ENCODE peak calls at places on chromosomes 7 and 10, in nine cellular contexts. One of them, this sample, is unnamed.

GRCh38 chr10:71868192-71868697 is 17.2 kb upstream of the PSAP start:
- DNase-seq in GM06990: no peak
- DNase-seq in HCT116: no peak
- DNase-seq in tibial artery: peak; percentile 80
- DNase-seq in astrocyte of the cerebellum: peak; percentile 48
- DNase-seq in foreskin keratinocyte: peak; percentile 56
- DNase-seq in HFFc6: peak; percentile 56
- DNase-seq in MCF 10A: peak; percentile 91
- DNase-seq in astrocyte of the spinal cord: peak; percentile 85
- DNase-seq in this sample: no peak

GRCh38 chr10:89549510-89549909 is 14.1 kb upstream of the SLC16A12 start:
- DNase-seq in GM06990: no peak
- DNase-seq in HCT116: no peak
- DNase-seq in tibial artery: no peak
- DNase-seq in astrocyte of the cerebellum: no peak
- DNase-seq in foreskin keratinocyte: no peak
- DNase-seq in HFFc6: no peak
- DNase-seq in MCF 10A: peak; percentile 22
- DNase-seq in astrocyte of the spinal cord: no peak
- DNase-seq in this sample: no peak

GRCh38 chr10:78980354-78980753 is 88.4 kb upstream of the ZMIZ1 start:
- DNase-seq in GM06990: no peak
- DNase-seq in HCT116: no peak
- DNase-seq in tibial artery: no peak
- DNase-seq in astrocyte of the cerebellum: no peak
- DNase-seq in foreskin keratinocyte: no peak
- DNase-seq in HFFc6: no peak
- DNase-seq in MCF 10A: no peak
- DNase-seq in astrocyte of the spinal cord: no peak
- DNase-seq in this sample: no peak

GRCh38 chr10:62554632-62555199 is 180.5 kb downstream of the ZNF365 start:
- DNase-seq in GM06990: no peak
- DNase-seq in HCT116: peak; percentile 8
- DNase-seq in tibial artery: no peak
- DNase-seq in astrocyte of the cerebellum: no peak
- DNase-seq in foreskin keratinocyte: peak; percentile 16
- DNase-seq in HFFc6: peak; percentile 58
- DNase-seq in MCF 10A: peak; percentile 53
- DNase-seq in astrocyte of the spinal cord: peak; percentile 56
- DNase-seq in this sample: peak; percentile 27

GRCh38 chr7:28472332-28472731 is 60.0 kb downstream of the CREB5 start:
- DNase-seq in GM06990: no peak
- DNase-seq in HCT116: no peak
- DNase-seq in tibial artery: no peak
- DNase-seq in astrocyte of the cerebellum: no peak
- DNase-seq in foreskin keratinocyte: no peak
- DNase-seq in HFFc6: no peak
- DNase-seq in MCF 10A: no peak
- DNase-seq in astrocyte of the spinal cord: no peak
- DNase-seq in this sample: no peak

GRCh38 chr10:16545126-16545736 is 23.6 kb upstream of the C1QL3 start:
- DNase-seq in GM06990: no peak
- DNase-seq in HCT116: peak; percentile 6
- DNase-seq in tibial artery: no peak
- DNase-seq in astrocyte of the cerebellum: no peak
- DNase-seq in foreskin keratinocyte: no peak
- DNase-seq in HFFc6: peak; percentile 2
- DNase-seq in MCF 10A: peak; percentile 48
- DNase-seq in astrocyte of the spinal cord: peak; percentile 16
- DNase-seq in this sample: peak; percentile 5

GRCh38 chr10:59702347-59702746 is 7.3 kb downstream of the SLC16A9 start:
- DNase-seq in GM06990: no peak
- DNase-seq in HCT116: no peak
- DNase-seq in tibial artery: no peak
- DNase-seq in astrocyte of the cerebellum: no peak
- DNase-seq in foreskin keratinocyte: no peak
- DNase-seq in HFFc6: no peak
- DNase-seq in MCF 10A: no peak
- DNase-seq in astrocyte of the spinal cord: no peak
- DNase-seq in this sample: no peak

GRCh38 chr10:72334832-72335393 is 19.8 kb downstream of the DNAJB12 start:
- DNase-seq in GM06990: peak; percentile 91
- DNase-seq in HCT116: no peak
- DNase-seq in tibial artery: peak; percentile 98
- DNase-seq in astrocyte of the cerebellum: peak; percentile 99
- DNase-seq in foreskin keratinocyte: no peak
- DNase-seq in HFFc6: peak; percentile 22
- DNase-seq in MCF 10A: peak; percentile 100
- DNase-seq in astrocyte of the spinal cord: peak; percentile 100
- DNase-seq in this sample: no peak

GRCh38 chr7:50799873-50800272 is 17.2 kb upstream of the GRB10 start:
- DNase-seq in GM06990: no peak
- DNase-seq in HCT116: no peak
- DNase-seq in tibial artery: peak; percentile 27
- DNase-seq in astrocyte of the cerebellum: no peak
- DNase-seq in foreskin keratinocyte: no peak
- DNase-seq in HFFc6: no peak
- DNase-seq in MCF 10A: no peak
- DNase-seq in astrocyte of the spinal cord: no peak
- DNase-seq in this sample: no peak

GRCh38 chr7:50803359-50804337 is 21.0 kb upstream of the GRB10 start:
- DNase-seq in GM06990: no peak
- DNase-seq in HCT116: no peak
- DNase-seq in tibial artery: no peak
- DNase-seq in astrocyte of the cerebellum: no peak
- DNase-seq in foreskin keratinocyte: peak; percentile 32
- DNase-seq in HFFc6: peak; percentile 27
- DNase-seq in MCF 10A: peak; percentile 60
- DNase-seq in astrocyte of the spinal cord: no peak
- DNase-seq in this sample: no peak

GRCh38 chr7:50798126-50798525 is 15.4 kb upstream of the GRB10 start:
- DNase-seq in GM06990: no peak
- DNase-seq in HCT116: no peak
- DNase-seq in tibial artery: no peak
- DNase-seq in astrocyte of the cerebellum: no peak
- DNase-seq in foreskin keratinocyte: no peak
- DNase-seq in HFFc6: no peak
- DNase-seq in MCF 10A: no peak
- DNase-seq in astrocyte of the spinal cord: no peak
- DNase-seq in this sample: no peak

GRCh38 chr7:50805425-50806130 is 22.9 kb upstream of the GRB10 start:
- DNase-seq in GM06990: no peak
- DNase-seq in HCT116: no peak
- DNase-seq in tibial artery: no peak
- DNase-seq in astrocyte of the cerebellum: no peak
- DNase-seq in foreskin keratinocyte: no peak
- DNase-seq in HFFc6: no peak
- DNase-seq in MCF 10A: peak; percentile 50
- DNase-seq in astrocyte of the spinal cord: no peak
- DNase-seq in this sample: no peak

DNA sequence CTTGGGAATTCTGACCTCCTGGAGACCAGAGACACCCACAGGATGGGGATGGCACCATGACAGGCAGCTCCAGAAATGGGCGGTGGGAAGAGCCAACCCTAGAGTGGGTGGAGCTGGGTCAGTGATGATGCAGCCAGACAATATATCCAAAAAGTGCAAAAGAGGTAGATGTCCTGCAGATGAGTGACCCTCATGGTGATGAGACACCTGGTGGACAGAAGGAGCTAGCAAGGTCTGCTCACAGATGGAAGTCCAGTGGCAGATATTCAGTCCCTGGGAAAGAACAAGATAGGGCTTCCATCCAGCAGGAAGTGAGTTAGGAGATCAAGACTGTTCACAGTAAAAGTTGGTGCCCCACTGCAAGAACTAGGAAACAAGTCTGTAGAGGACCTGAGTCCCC is 19.2 kb upstream of the GRB10 start:
- DNase-seq in GM06990: no peak
- DNase-seq in HCT116: no peak
- DNase-seq in tibial artery: peak; percentile 44
- DNase-seq in astrocyte of the cerebellum: no peak
- DNase-seq in foreskin keratinocyte: no peak
- DNase-seq in HFFc6: no peak
- DNase-seq in MCF 10A: no peak
- DNase-seq in astrocyte of the spinal cord: no peak
- DNase-seq in this sample: no peak
- TF ChIP-seq CTCF in GM06990: no peak
- TF ChIP-seq CTCF in HCT116: peak; percentile 34
- TF ChIP-seq CTCF in tibial artery: no peak
- TF ChIP-seq CTCF in astrocyte of the cerebellum: peak; percentile 16
- TF ChIP-seq CTCF in foreskin keratinocyte: no peak
- TF ChIP-seq CTCF in HFFc6: peak; percentile 41
- TF ChIP-seq CTCF in MCF 10A: no peak
- TF ChIP-seq CTCF in astrocyte of the spinal cord: no peak
- TF ChIP-seq CTCF in this sample: no peak

DNA sequence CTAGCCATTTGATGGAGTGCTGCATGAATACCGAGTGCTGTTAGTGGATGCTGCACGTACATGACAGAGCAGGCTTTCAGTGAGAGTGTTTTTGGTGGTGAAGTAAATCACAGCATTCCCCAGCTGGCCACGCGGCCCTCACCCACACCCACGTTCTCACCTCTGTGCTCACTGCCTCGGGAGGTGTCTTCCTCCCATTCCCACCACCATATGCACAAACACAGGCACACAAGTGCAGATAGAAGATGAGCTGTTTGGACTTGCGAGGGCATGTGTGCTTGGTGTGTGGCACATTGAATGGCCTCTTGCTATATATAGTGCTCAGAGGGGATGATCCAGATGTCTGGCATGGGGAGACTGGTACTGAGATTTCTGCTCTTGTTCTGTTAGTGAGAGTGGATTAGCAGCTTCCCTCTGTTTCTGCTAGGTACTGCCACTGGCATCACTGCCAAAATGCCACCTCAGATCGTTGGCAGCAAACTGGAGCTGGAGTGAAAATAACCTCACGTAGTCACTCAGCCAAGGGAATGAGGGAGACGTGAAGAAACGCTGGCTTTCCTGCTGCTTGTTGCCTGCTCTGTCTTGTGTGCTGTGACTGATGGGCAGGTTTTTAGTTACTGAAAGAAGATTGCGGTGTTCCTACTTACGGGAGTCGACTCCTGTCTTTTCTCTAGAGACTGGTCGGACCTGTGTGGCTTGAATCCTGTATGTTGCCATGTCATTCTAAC is 19.1 kb downstream of the DNAJB6 start:
- DNase-seq in GM06990: no peak
- DNase-seq in HCT116: no peak
- DNase-seq in tibial artery: peak; percentile 80
- DNase-seq in astrocyte of the cerebellum: no peak
- DNase-seq in foreskin keratinocyte: peak; percentile 69
- DNase-seq in HFFc6: no peak
- DNase-seq in MCF 10A: peak; percentile 44
- DNase-seq in astrocyte of the spinal cord: peak; percentile 24
- DNase-seq in this sample: no peak
- TF ChIP-seq CTCF in GM06990: no peak
- TF ChIP-seq CTCF in HCT116: no peak
- TF ChIP-seq CTCF in tibial artery: no peak
- TF ChIP-seq CTCF in astrocyte of the cerebellum: no peak
- TF ChIP-seq CTCF in foreskin keratinocyte: no peak
- TF ChIP-seq CTCF in HFFc6: no peak
- TF ChIP-seq CTCF in MCF 10A: no peak
- TF ChIP-seq CTCF in astrocyte of the spinal cord: no peak
- TF ChIP-seq CTCF in this sample: no peak

GRCh38 chr7:100826546-100827329 is 585 bp downstream of the EPHB4 start:
- DNase-seq in GM06990: no peak
- DNase-seq in HCT116: no peak
- DNase-seq in tibial artery: no peak
- DNase-seq in astrocyte of the cerebellum: no peak
- DNase-seq in foreskin keratinocyte: no peak
- DNase-seq in HFFc6: no peak
- DNase-seq in MCF 10A: peak; percentile 22
- DNase-seq in astrocyte of the spinal cord: no peak
- DNase-seq in this sample: no peak

GRCh38 chr7:100825215-100825671 is 2.1 kb downstream of the EPHB4 start:
- DNase-seq in GM06990: no peak
- DNase-seq in HCT116: no peak
- DNase-seq in tibial artery: no peak
- DNase-seq in astrocyte of the cerebellum: no peak
- DNase-seq in foreskin keratinocyte: no peak
- DNase-seq in HFFc6: no peak
- DNase-seq in MCF 10A: peak; percentile 42
- DNase-seq in astrocyte of the spinal cord: no peak
- DNase-seq in this sample: no peak

GRCh38 chr7:100824499-100825214 is 2.7 kb downstream of the EPHB4 start:
- DNase-seq in GM06990: no peak
- DNase-seq in HCT116: no peak
- DNase-seq in tibial artery: no peak
- DNase-seq in astrocyte of the cerebellum: no peak
- DNase-seq in foreskin keratinocyte: no peak
- DNase-seq in HFFc6: no peak
- DNase-seq in MCF 10A: no peak
- DNase-seq in astrocyte of the spinal cord: no peak
- DNase-seq in this sample: no peak

GRCh38 chr7:100827330-100828226 is at the start of gene EPHB4:
- DNase-seq in GM06990: no peak
- DNase-seq in HCT116: peak; percentile 77
- DNase-seq in tibial artery: no peak
- DNase-seq in astrocyte of the cerebellum: peak; percentile 50
- DNase-seq in foreskin keratinocyte: peak; percentile 63
- DNase-seq in HFFc6: peak; percentile 33
- DNase-seq in MCF 10A: peak; percentile 80
- DNase-seq in astrocyte of the spinal cord: peak; percentile 91
- DNase-seq in this sample: peak; percentile 70

GRCh38 chr7:100825760-100826545 is 1.4 kb downstream of the EPHB4 start:
- DNase-seq in GM06990: no peak
- DNase-seq in HCT116: no peak
- DNase-seq in tibial artery: no peak
- DNase-seq in astrocyte of the cerebellum: peak; percentile 18
- DNase-seq in foreskin keratinocyte: no peak
- DNase-seq in HFFc6: peak; percentile 49
- DNase-seq in MCF 10A: peak; percentile 67
- DNase-seq in astrocyte of the spinal cord: peak; percentile 50
- DNase-seq in this sample: no peak
- TF ChIP-seq CTCF in GM06990: no peak
- TF ChIP-seq CTCF in HCT116: peak; percentile 42
- TF ChIP-seq CTCF in tibial artery: no peak
- TF ChIP-seq CTCF in astrocyte of the cerebellum: peak; percentile 48
- TF ChIP-seq CTCF in foreskin keratinocyte: peak; percentile 50
- TF ChIP-seq CTCF in HFFc6: peak; percentile 52
- TF ChIP-seq CTCF in MCF 10A: peak; percentile 37
- TF ChIP-seq CTCF in astrocyte of the spinal cord: peak; percentile 54
- TF ChIP-seq CTCF in this sample: peak; percentile 59

GRCh38 chr10:104122273-104123107 is 519 bp downstream of the SFR1 start:
- DNase-seq in GM06990: no peak
- DNase-seq in HCT116: no peak
- DNase-seq in tibial artery: no peak
- DNase-seq in astrocyte of the cerebellum: no peak
- DNase-seq in foreskin keratinocyte: no peak
- DNase-seq in HFFc6: no peak
- DNase-seq in MCF 10A: no peak
- DNase-seq in astrocyte of the spinal cord: peak; percentile 28
- DNase-seq in this sample: no peak

GRCh38 chr10:104120512-104120902 is 1.5 kb upstream of the SFR1 start:
- DNase-seq in GM06990: no peak
- DNase-seq in HCT116: no peak
- DNase-seq in tibial artery: no peak
- DNase-seq in astrocyte of the cerebellum: no peak
- DNase-seq in foreskin keratinocyte: no peak
- DNase-seq in HFFc6: no peak
- DNase-seq in MCF 10A: no peak
- DNase-seq in astrocyte of the spinal cord: no peak
- DNase-seq in this sample: no peak

GRCh38 chr10:104120061-104120460 is 1.9 kb upstream of the SFR1 start:
- DNase-seq in GM06990: no peak
- DNase-seq in HCT116: no peak
- DNase-seq in tibial artery: no peak
- DNase-seq in astrocyte of the cerebellum: no peak
- DNase-seq in foreskin keratinocyte: peak; percentile 73
- DNase-seq in HFFc6: no peak
- DNase-seq in MCF 10A: peak; percentile 44
- DNase-seq in astrocyte of the spinal cord: peak; percentile 24
- DNase-seq in this sample: no peak

GRCh38 chr10:104120903-104121484 is 977 bp upstream of the SFR1 start:
- DNase-seq in GM06990: peak; percentile 73
- DNase-seq in HCT116: peak; percentile 98
- DNase-seq in tibial artery: peak; percentile 96
- DNase-seq in astrocyte of the cerebellum: peak; percentile 89
- DNase-seq in foreskin keratinocyte: peak; percentile 95
- DNase-seq in HFFc6: peak; percentile 95
- DNase-seq in MCF 10A: peak; percentile 97
- DNase-seq in astrocyte of the spinal cord: peak; percentile 96
- DNase-seq in this sample: peak; percentile 86

GRCh38 chr10:104121485-104122272 is at the start of gene SFR1:
- DNase-seq in GM06990: peak; percentile 100
- DNase-seq in HCT116: peak; percentile 99
- DNase-seq in tibial artery: peak; percentile 99
- DNase-seq in astrocyte of the cerebellum: peak; percentile 94
- DNase-seq in foreskin keratinocyte: peak; percentile 96
- DNase-seq in HFFc6: peak; percentile 98
- DNase-seq in MCF 10A: peak; percentile 98
- DNase-seq in astrocyte of the spinal cord: peak; percentile 99
- DNase-seq in this sample: peak; percentile 96
- TF ChIP-seq CTCF in GM06990: peak; percentile 52
- TF ChIP-seq CTCF in HCT116: peak; percentile 74
- TF ChIP-seq CTCF in tibial artery: peak; percentile 54
- TF ChIP-seq CTCF in astrocyte of the cerebellum: peak; percentile 41
- TF ChIP-seq CTCF in foreskin keratinocyte: peak; percentile 98
- TF ChIP-seq CTCF in HFFc6: peak; percentile 85
- TF ChIP-seq CTCF in MCF 10A: peak; percentile 52
- TF ChIP-seq CTCF in astrocyte of the spinal cord: peak; percentile 51
- TF ChIP-seq CTCF in this sample: peak; percentile 55